ENCODE peak calls at places on chromosomes 3 and 15, in six cellular contexts. S, M, T, P, X and F are unnamed samples.

GRCh38 chr3:112984485-112984884 is 6.3 kb upstream of the GTPBP8 start:
- DNase-seq in S (peak; percentile 48), M (no peak), T (peak; percentile 14), P (peak; percentile 32), X (no peak), F (no peak)

GRCh38 chr15:99105516-99106341 is 849 bp downstream of the SYNM start:
- DNase-seq in S (peak; percentile 61), M (peak; percentile 79), T (peak; percentile 23), P (peak; percentile 12), X (no peak), F (no peak)

GRCh38 chr3:70820397-70820796 is 508.0 kb upstream of the MDFIC2 start:
- DNase-seq in S (no peak), M (no peak), T (no peak), P (no peak), X (no peak), F (no peak)

GRCh38 chr3:47874913-47875312 is 72.0 kb downstream of the DHX30 start:
- DNase-seq in S (no peak), M (no peak), T (peak; percentile 87), P (no peak), X (no peak), F (no peak)

GRCh38 chr3:126004217-126004616 is 35.2 kb downstream of the ROPN1B start:
- DNase-seq in S (no peak), M (no peak), T (no peak), P (no peak), X (no peak), F (no peak)

GRCh38 chr15:59501531-59502113 is 63.6 kb downstream of the FAM81A start:
- DNase-seq in S (peak; percentile 16), M (no peak), T (peak; percentile 80), P (no peak), X (no peak), F (no peak)

GRCh38 chr3:143429628-143430514 is 310.3 kb downstream of the CHST2 start:
- DNase-seq in S (no peak), M (no peak), T (peak; percentile 22), P (no peak), X (no peak), F (no peak)

GRCh38 chr3:149662240-149662887 is 4.5 kb upstream of the WWTR1 start:
- DNase-seq in S (no peak), M (no peak), T (peak; percentile 56), P (no peak), X (no peak), F (no peak)

GRCh38 chr3:169147246-169148008 is 516.1 kb downstream of the MECOM start:
- DNase-seq in S (peak; percentile 25), M (peak; percentile 60), T (peak; percentile 69), P (no peak), X (no peak), F (no peak)

GRCh38 chr3:72794079-72794478 is 54.2 kb downstream of the SHQ1 start:
- DNase-seq in S (no peak), M (no peak), T (no peak), P (no peak), X (no peak), F (no peak)

GRCh38 chr3:133643611-133644010 is 18.1 kb downstream of the TOPBP1 start:
- DNase-seq in S (no peak), M (no peak), T (no peak), P (no peak), X (no peak), F (no peak)

GRCh38 chr3:106533761-106534160 is 664.9 kb upstream of the CBLB start:
- DNase-seq in S (no peak), M (no peak), T (no peak), P (no peak), X (no peak), F (no peak)

GRCh38 chr3:15263120-15263519 is 57.1 kb downstream of the CAPN7 start:
- DNase-seq in S (no peak), M (peak; percentile 60), T (no peak), P (no peak), X (no peak), F (no peak)

GRCh38 chr3:123559040-123559861 is 25.6 kb downstream of the HACD2 start:
- DNase-seq in S (peak; percentile 31), M (no peak), T (peak; percentile 46), P (peak; percentile 12), X (no peak), F (no peak)

GRCh38 chr3:13927295-13927694 is 47.4 kb upstream of the WNT7A start:
- DNase-seq in S (no peak), M (no peak), T (no peak), P (no peak), X (no peak), F (no peak)

GRCh38 chr15:82536409-82537350 is 3.6 kb downstream of the RPS17 start:
- DNase-seq in S (no peak), M (no peak), T (no peak), P (no peak), X (no peak), F (no peak)

GRCh38 chr3:180306155-180306554 is 269.4 kb upstream of the PEX5L start:
- DNase-seq in S (no peak), M (no peak), T (no peak), P (no peak), X (no peak), F (no peak)

GRCh38 chr3:122305818-122306621 is 19.0 kb upstream of the CSTA start:
- DNase-seq in S (no peak), M (no peak), T (peak; percentile 63), P (no peak), X (no peak), F (no peak)

GRCh38 chr3:112746675-112747276 is 99.9 kb downstream of the CD200R1L start:
- DNase-seq in S (no peak), M (no peak), T (peak; percentile 64), P (no peak), X (no peak), F (no peak)

GRCh38 chr3:196192036-196193001 is 18.9 kb downstream of the ZDHHC19 start:
- DNase-seq in S (no peak), M (no peak), T (no peak), P (peak; percentile 29), X (no peak), F (no peak)

GRCh38 chr3:124845406-124845805 is 41.8 kb downstream of the ITGB5 start:
- DNase-seq in S (no peak), M (peak; percentile 82), T (peak; percentile 91), P (no peak), X (peak; percentile 91), F (no peak)

GRCh38 chr3:27533718-27534578 is 49.8 kb upstream of the SLC4A7 start:
- DNase-seq in S (peak; percentile 1), M (peak; percentile 88), T (peak; percentile 100), P (peak; percentile 11), X (peak; percentile 99), F (peak; percentile 36)

GRCh38 chr15:97783240-97783639 is 177.3 kb upstream of the ARRDC4 start:
- DNase-seq in S (no peak), M (no peak), T (no peak), P (no peak), X (no peak), F (no peak)

GRCh38 chr15:87579537-87579936 is 677.0 kb downstream of the NTRK3 start:
- DNase-seq in S (no peak), M (no peak), T (peak; percentile 1), P (no peak), X (no peak), F (no peak)

GRCh38 chr3:155676252-155676981 is 68.5 kb downstream of the PLCH1 start:
- DNase-seq in S (no peak), M (no peak), T (peak; percentile 56), P (no peak), X (peak; percentile 27), F (no peak)

GRCh38 chr3:155031191-155031590 is 48.9 kb upstream of the MME start:
- DNase-seq in S (no peak), M (no peak), T (no peak), P (no peak), X (no peak), F (no peak)

GRCh38 chr3:38374221-38374620 is 27.6 kb downstream of the XYLB start:
- DNase-seq in S (no peak), M (no peak), T (no peak), P (peak; percentile 6), X (no peak), F (no peak)

GRCh38 chr3:30471076-30471475 is 135.3 kb upstream of the TGFBR2 start:
- DNase-seq in S (no peak), M (no peak), T (no peak), P (no peak), X (peak; percentile 67), F (no peak)

GRCh38 chr15:100670505-100671021 is 68.2 kb downstream of the ASB7 start:
- DNase-seq in S (peak; percentile 14), M (no peak), T (no peak), P (no peak), X (no peak), F (no peak)

GRCh38 chr3:194285024-194285858 is 65.9 kb downstream of the CPN2 start:
- DNase-seq in S (no peak), M (peak; percentile 44), T (peak; percentile 69), P (no peak), X (no peak), F (no peak)

GRCh38 chr3:63908081-63908736 is 4.0 kb downstream of the SCAANT1 start:
- DNase-seq in S (no peak), M (no peak), T (no peak), P (no peak), X (no peak), F (no peak)

GRCh38 chr3:123194552-123194951 is 7.2 kb upstream of the SEC22A start:
- DNase-seq in S (no peak), M (no peak), T (peak; percentile 45), P (no peak), X (no peak), F (no peak)

GRCh38 chr3:4166540-4166939 is 136.6 kb upstream of the SETMAR start:
- DNase-seq in S (no peak), M (no peak), T (no peak), P (no peak), X (no peak), F (no peak)

GRCh38 chr3:25689226-25689625 is 24.5 kb upstream of the TOP2B start:
- DNase-seq in S (no peak), M (no peak), T (no peak), P (no peak), X (no peak), F (no peak)

GRCh38 chr3:16589867-16590624 is 15.2 kb downstream of the DAZL start:
- DNase-seq in S (no peak), M (no peak), T (no peak), P (no peak), X (no peak), F (no peak)

GRCh38 chr3:134487406-134487805 is 1.5 kb downstream of the CEP63 start:
- DNase-seq in S (no peak), M (no peak), T (no peak), P (no peak), X (no peak), F (no peak)

GRCh38 chr15:35557012-35557411 is 11.0 kb upstream of the DPH6 start:
- DNase-seq in S (no peak), M (no peak), T (no peak), P (no peak), X (no peak), F (no peak)

GRCh38 chr15:39321977-39322376 is 258.9 kb upstream of the THBS1 start:
- DNase-seq in S (no peak), M (no peak), T (no peak), P (no peak), X (peak; percentile 60), F (no peak)

GRCh38 chr3:130711885-130712284 is 34.7 kb downstream of the PIK3R4 start:
- DNase-seq in S (no peak), M (no peak), T (no peak), P (no peak), X (no peak), F (no peak)